ENCODE peak calls at places on chromosomes 16 and 17, in seven cellular contexts. One of them, this sample, is unnamed.

GRCh38 chr17:35344262-35344661 is 29.2 kb downstream of the SLFN11 start:
- DNase-seq in heart right ventricle: no peak
- DNase-seq in cardiac fibroblast: no peak
- DNase-seq in EL: no peak
- DNase-seq in PC-9: no peak
- DNase-seq in T-helper 9 cell: no peak
- DNase-seq in nephron progenitor cell: no peak
- DNase-seq in this sample: no peak

GRCh38 chr17:28481081-28481571 is 7.7 kb downstream of the SLC13A2 start:
- DNase-seq in nephron progenitor cell: no peak
- DNase-seq in EL: no peak
- DNase-seq in heart right ventricle: no peak
- DNase-seq in T-helper 9 cell: no peak
- DNase-seq in PC-9: no peak
- DNase-seq in cardiac fibroblast: no peak
- DNase-seq in this sample: no peak

GRCh38 chr16:3607634-3608033 is 3.8 kb downstream of the SLX4 start:
- DNase-seq in heart right ventricle: no peak
- DNase-seq in T-helper 9 cell: no peak
- DNase-seq in nephron progenitor cell: no peak
- DNase-seq in PC-9: no peak
- DNase-seq in EL: no peak
- DNase-seq in cardiac fibroblast: no peak
- DNase-seq in this sample: no peak

GRCh38 chr17:13222931-13223330 is 205.1 kb upstream of the ELAC2 start:
- DNase-seq in T-helper 9 cell: no peak
- DNase-seq in cardiac fibroblast: no peak
- DNase-seq in PC-9: no peak
- DNase-seq in EL: no peak
- DNase-seq in heart right ventricle: no peak
- DNase-seq in nephron progenitor cell: no peak
- DNase-seq in this sample: no peak

GRCh38 chr17:42422412-42422957 is 571 bp downstream of the CAVIN1 start:
- DNase-seq in cardiac fibroblast: peak; percentile 48
- DNase-seq in EL: no peak
- DNase-seq in heart right ventricle: peak; percentile 54
- DNase-seq in nephron progenitor cell: peak; percentile 45
- DNase-seq in T-helper 9 cell: no peak
- DNase-seq in PC-9: peak; percentile 36
- DNase-seq in this sample: no peak

GRCh38 chr17:28097901-28098300 is 55.4 kb downstream of the NLK start:
- DNase-seq in heart right ventricle: no peak
- DNase-seq in nephron progenitor cell: no peak
- DNase-seq in cardiac fibroblast: no peak
- DNase-seq in PC-9: no peak
- DNase-seq in EL: no peak
- DNase-seq in T-helper 9 cell: no peak
- DNase-seq in this sample: no peak

GRCh38 chr17:33112763-33113162 is 121.1 kb downstream of the SPACA3 start:
- DNase-seq in nephron progenitor cell: no peak
- DNase-seq in T-helper 9 cell: no peak
- DNase-seq in cardiac fibroblast: peak; percentile 29
- DNase-seq in EL: no peak
- DNase-seq in heart right ventricle: no peak
- DNase-seq in PC-9: peak; percentile 76
- DNase-seq in this sample: peak; percentile 44

GRCh38 chr16:28187595-28188004 is 24.2 kb downstream of the XPO6 start:
- DNase-seq in T-helper 9 cell: no peak
- DNase-seq in PC-9: no peak
- DNase-seq in nephron progenitor cell: no peak
- DNase-seq in EL: no peak
- DNase-seq in heart right ventricle: no peak
- DNase-seq in cardiac fibroblast: no peak
- DNase-seq in this sample: no peak

GRCh38 chr17:39208893-39209292 is 8.8 kb downstream of the RPL19 start:
- DNase-seq in nephron progenitor cell: peak; percentile 48
- DNase-seq in T-helper 9 cell: no peak
- DNase-seq in heart right ventricle: no peak
- DNase-seq in cardiac fibroblast: no peak
- DNase-seq in PC-9: no peak
- DNase-seq in EL: no peak
- DNase-seq in this sample: no peak

GRCh38 chr17:42361781-42362186 is 26.5 kb downstream of the STAT3 start:
- DNase-seq in T-helper 9 cell: no peak
- DNase-seq in EL: no peak
- DNase-seq in cardiac fibroblast: no peak
- DNase-seq in nephron progenitor cell: no peak
- DNase-seq in heart right ventricle: no peak
- DNase-seq in PC-9: no peak
- DNase-seq in this sample: no peak

GRCh38 chr16:56869513-56870270 is 4.7 kb downstream of the SLC12A3 start:
- DNase-seq in nephron progenitor cell: no peak
- DNase-seq in EL: peak; percentile 42
- DNase-seq in PC-9: peak; percentile 42
- DNase-seq in T-helper 9 cell: no peak
- DNase-seq in heart right ventricle: no peak
- DNase-seq in cardiac fibroblast: peak; percentile 39
- DNase-seq in this sample: no peak

GRCh38 chr17:58279016-58279671 is 1.6 kb downstream of the MPO start:
- DNase-seq in EL: no peak
- DNase-seq in T-helper 9 cell: no peak
- DNase-seq in PC-9: no peak
- DNase-seq in heart right ventricle: peak; percentile 48
- DNase-seq in nephron progenitor cell: no peak
- DNase-seq in cardiac fibroblast: peak; percentile 46
- DNase-seq in this sample: peak; percentile 1

GRCh38 chr17:17568772-17569195 is 22.7 kb downstream of the PEMT start:
- DNase-seq in PC-9: peak; percentile 81
- DNase-seq in nephron progenitor cell: peak; percentile 94
- DNase-seq in EL: peak; percentile 56
- DNase-seq in heart right ventricle: peak; percentile 85
- DNase-seq in cardiac fibroblast: peak; percentile 54
- DNase-seq in T-helper 9 cell: peak; percentile 50
- DNase-seq in this sample: no peak

GRCh38 chr16:55502801-55503366 is 6.0 kb upstream of the LPCAT2 start:
- DNase-seq in cardiac fibroblast: peak; percentile 93
- DNase-seq in heart right ventricle: peak; percentile 88
- DNase-seq in PC-9: peak; percentile 87
- DNase-seq in T-helper 9 cell: no peak
- DNase-seq in nephron progenitor cell: peak; percentile 21
- DNase-seq in EL: peak; percentile 87
- DNase-seq in this sample: peak; percentile 95

GRCh38 chr16:85513649-85514048 is 99.5 kb upstream of the GSE1 start:
- DNase-seq in nephron progenitor cell: no peak
- DNase-seq in T-helper 9 cell: no peak
- DNase-seq in EL: no peak
- DNase-seq in PC-9: no peak
- DNase-seq in cardiac fibroblast: no peak
- DNase-seq in heart right ventricle: no peak
- DNase-seq in this sample: no peak

GRCh38 chr17:48597775-48598631 is 4.4 kb upstream of the HOXB5 start:
- DNase-seq in nephron progenitor cell: peak; percentile 57
- DNase-seq in PC-9: no peak
- DNase-seq in cardiac fibroblast: no peak
- DNase-seq in T-helper 9 cell: no peak
- DNase-seq in heart right ventricle: no peak
- DNase-seq in EL: no peak
- DNase-seq in this sample: no peak

GRCh38 chr17:57948555-57949420 is 6.4 kb downstream of the CUEDC1 start:
- DNase-seq in cardiac fibroblast: peak; percentile 97
- DNase-seq in PC-9: peak; percentile 76
- DNase-seq in EL: peak; percentile 98
- DNase-seq in T-helper 9 cell: no peak
- DNase-seq in heart right ventricle: peak; percentile 30
- DNase-seq in nephron progenitor cell: no peak
- DNase-seq in this sample: no peak

GRCh38 chr17:4772235-4772613 is 538 bp downstream of the TM4SF5 start:
- DNase-seq in T-helper 9 cell: no peak
- DNase-seq in nephron progenitor cell: no peak
- DNase-seq in heart right ventricle: no peak
- DNase-seq in cardiac fibroblast: no peak
- DNase-seq in PC-9: no peak
- DNase-seq in EL: no peak
- DNase-seq in this sample: no peak

GRCh38 chr16:89330177-89330856 is 112.8 kb downstream of the ZNF778 start:
- DNase-seq in PC-9: peak; percentile 96
- DNase-seq in EL: peak; percentile 44
- DNase-seq in cardiac fibroblast: peak; percentile 74
- DNase-seq in heart right ventricle: no peak
- DNase-seq in nephron progenitor cell: no peak
- DNase-seq in T-helper 9 cell: peak; percentile 39
- DNase-seq in this sample: no peak

GRCh38 chr17:3984719-3985444 is 20.6 kb upstream of the ATP2A3 start:
- DNase-seq in nephron progenitor cell: no peak
- DNase-seq in cardiac fibroblast: no peak
- DNase-seq in T-helper 9 cell: no peak
- DNase-seq in PC-9: no peak
- DNase-seq in heart right ventricle: no peak
- DNase-seq in EL: no peak
- DNase-seq in this sample: no peak

GRCh38 chr16:86095906-86096485 is 197.0 kb downstream of the IRF8 start:
- DNase-seq in nephron progenitor cell: no peak
- DNase-seq in EL: no peak
- DNase-seq in heart right ventricle: no peak
- DNase-seq in T-helper 9 cell: no peak
- DNase-seq in cardiac fibroblast: no peak
- DNase-seq in PC-9: no peak
- DNase-seq in this sample: no peak

This sample was measured in retinal pigment epithelial cell.